ENCODE peak calls at places on chromosomes 4 and X, in seven cellular contexts. One of them, this sample, is unnamed.

GRCh38 chrX:46268429-46268828 is 276.8 kb downstream of the ZNF674 start:
- DNase-seq in Panc1: no peak
- DNase-seq in HFFc6: peak; percentile 32
- DNase-seq in lower leg skin: no peak
- DNase-seq in fibroblast of lung: peak; percentile 8
- DNase-seq in mammary epithelial cell: peak; percentile 85
- DNase-seq in cardiac muscle cell: peak; percentile 25
- DNase-seq in this sample: no peak

GRCh38 chr4:72496119-72496518 is 72.9 kb downstream of the ADAMTS3 start:
- DNase-seq in Panc1: no peak
- DNase-seq in HFFc6: no peak
- DNase-seq in lower leg skin: no peak
- DNase-seq in fibroblast of lung: no peak
- DNase-seq in mammary epithelial cell: peak; percentile 78
- DNase-seq in cardiac muscle cell: peak; percentile 3
- DNase-seq in this sample: no peak

GRCh38 chrX:130378008-130378669 is 7.3 kb downstream of the GPR119 start:
- DNase-seq in Panc1: no peak
- DNase-seq in HFFc6: no peak
- DNase-seq in lower leg skin: no peak
- DNase-seq in fibroblast of lung: no peak
- DNase-seq in mammary epithelial cell: no peak
- DNase-seq in cardiac muscle cell: no peak
- DNase-seq in this sample: no peak

GRCh38 chr4:3204021-3204431 is 44.9 kb upstream of the MSANTD1 start:
- DNase-seq in Panc1: no peak
- DNase-seq in HFFc6: peak; percentile 61
- DNase-seq in lower leg skin: peak; percentile 63
- DNase-seq in fibroblast of lung: peak; percentile 69
- DNase-seq in mammary epithelial cell: no peak
- DNase-seq in cardiac muscle cell: peak; percentile 55
- DNase-seq in this sample: no peak

GRCh38 chrX:27599928-27600327 is 9.8 kb downstream of the DCAF8L2 start:
- DNase-seq in Panc1: no peak
- DNase-seq in HFFc6: no peak
- DNase-seq in lower leg skin: no peak
- DNase-seq in fibroblast of lung: peak; percentile 47
- DNase-seq in mammary epithelial cell: peak; percentile 59
- DNase-seq in cardiac muscle cell: peak; percentile 56
- DNase-seq in this sample: no peak

GRCh38 chr4:181966084-181966483 is 277.1 kb upstream of the TENM3 start:
- DNase-seq in Panc1: no peak
- DNase-seq in HFFc6: peak; percentile 84
- DNase-seq in lower leg skin: no peak
- DNase-seq in fibroblast of lung: no peak
- DNase-seq in mammary epithelial cell: peak; percentile 78
- DNase-seq in cardiac muscle cell: no peak
- DNase-seq in this sample: no peak

GRCh38 chr4:156889616-156890594 is 81.7 kb downstream of the PDGFC start:
- DNase-seq in Panc1: no peak
- DNase-seq in HFFc6: peak; percentile 57
- DNase-seq in lower leg skin: peak; percentile 55
- DNase-seq in fibroblast of lung: peak; percentile 77
- DNase-seq in mammary epithelial cell: peak; percentile 72
- DNase-seq in cardiac muscle cell: peak; percentile 87
- DNase-seq in this sample: no peak

GRCh38 chr4:160675550-160675949 is 1488.2 kb downstream of the FSTL5 start:
- DNase-seq in Panc1: no peak
- DNase-seq in HFFc6: no peak
- DNase-seq in lower leg skin: no peak
- DNase-seq in fibroblast of lung: no peak
- DNase-seq in mammary epithelial cell: no peak
- DNase-seq in cardiac muscle cell: no peak
- DNase-seq in this sample: no peak

DNA sequence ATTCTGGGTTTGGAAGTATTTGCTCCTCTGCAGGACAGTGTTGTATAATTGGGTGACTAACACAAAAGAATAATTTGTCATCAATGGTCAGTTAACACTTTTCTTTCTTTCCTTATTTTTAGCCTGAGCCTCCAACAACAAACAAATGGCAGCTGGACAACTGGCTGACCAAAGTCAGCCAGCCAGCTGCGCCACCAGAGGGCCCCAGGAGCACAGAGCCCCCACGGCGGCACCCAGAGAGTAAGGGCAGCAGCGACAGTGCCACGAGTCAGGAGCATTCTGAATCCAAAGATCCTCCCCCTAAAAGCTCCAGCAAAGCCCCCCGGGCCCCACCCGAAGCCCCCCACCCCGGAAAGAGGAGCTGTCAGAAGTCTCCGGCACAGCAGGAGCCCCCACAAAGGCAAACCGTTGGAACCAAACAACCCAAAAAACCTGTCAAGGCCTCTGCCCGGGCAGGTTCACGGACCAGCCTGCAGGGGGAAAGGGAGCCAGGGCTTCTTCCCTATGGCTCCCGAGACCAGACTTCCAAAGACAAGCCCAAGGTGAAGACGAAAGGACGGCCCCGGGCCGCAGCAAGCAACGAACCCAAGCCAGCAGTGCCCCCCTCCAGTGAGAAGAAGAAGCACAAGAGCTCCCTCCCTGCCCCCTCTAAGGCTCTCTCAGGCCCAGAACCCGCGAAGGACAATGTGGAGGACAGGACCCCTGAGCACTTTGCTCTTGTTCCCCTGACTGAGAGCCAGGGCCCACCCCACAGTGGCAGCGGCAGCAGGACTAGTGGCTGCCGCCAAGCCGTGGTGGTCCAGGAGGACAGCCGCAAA is 106.0 kb downstream of the KLHL8 start:
- DNase-seq in Panc1: no peak
- DNase-seq in HFFc6: no peak
- DNase-seq in lower leg skin: no peak
- DNase-seq in fibroblast of lung: no peak
- DNase-seq in mammary epithelial cell: no peak
- DNase-seq in cardiac muscle cell: no peak
- DNase-seq in this sample: no peak
- TF ChIP-seq CTCF in Panc1: peak; percentile 37
- TF ChIP-seq CTCF in HFFc6: peak; percentile 40
- TF ChIP-seq CTCF in lower leg skin: no peak
- TF ChIP-seq CTCF in fibroblast of lung: no peak
- TF ChIP-seq CTCF in mammary epithelial cell: no peak
- TF ChIP-seq CTCF in cardiac muscle cell: peak; percentile 5
- TF ChIP-seq CTCF in this sample: no peak

DNA sequence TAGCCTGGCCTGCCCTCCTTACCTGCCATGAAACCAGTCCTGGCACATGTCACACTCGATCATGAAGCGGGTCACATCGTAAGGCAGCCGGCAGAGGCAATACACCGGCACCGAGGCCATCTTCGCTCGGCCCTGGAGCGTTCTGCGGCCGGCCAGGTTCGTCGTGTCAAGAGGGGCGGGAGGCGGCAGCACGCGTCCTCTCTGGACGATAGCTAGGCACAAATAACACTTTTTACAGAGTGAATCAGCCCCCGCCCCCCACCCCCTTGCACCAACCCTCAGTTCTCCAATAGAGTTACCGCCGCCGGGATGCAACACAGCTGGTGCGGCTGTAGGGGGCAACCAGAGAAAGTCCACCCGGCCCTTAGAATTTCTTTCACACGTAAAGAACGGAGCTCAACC is 1.7 kb downstream of the PHF8 start:
- DNase-seq in Panc1: no peak
- DNase-seq in HFFc6: peak; percentile 39
- DNase-seq in lower leg skin: peak; percentile 16
- DNase-seq in fibroblast of lung: peak; percentile 57
- DNase-seq in mammary epithelial cell: peak; percentile 36
- DNase-seq in cardiac muscle cell: peak; percentile 68
- DNase-seq in this sample: no peak
- TF ChIP-seq CTCF in Panc1: peak; percentile 63
- TF ChIP-seq CTCF in HFFc6: peak; percentile 52
- TF ChIP-seq CTCF in lower leg skin: no peak
- TF ChIP-seq CTCF in fibroblast of lung: peak; percentile 30
- TF ChIP-seq CTCF in mammary epithelial cell: peak; percentile 33
- TF ChIP-seq CTCF in cardiac muscle cell: peak; percentile 28
- TF ChIP-seq CTCF in this sample: peak; percentile 27

GRCh38 chr4:144646523-144647094 is 653 bp downstream of the HHIP start:
- DNase-seq in Panc1: no peak
- DNase-seq in HFFc6: no peak
- DNase-seq in lower leg skin: no peak
- DNase-seq in fibroblast of lung: no peak
- DNase-seq in mammary epithelial cell: peak; percentile 30
- DNase-seq in cardiac muscle cell: peak; percentile 22
- DNase-seq in this sample: no peak
- TF ChIP-seq CTCF in Panc1: no peak
- TF ChIP-seq CTCF in HFFc6: peak; percentile 32
- TF ChIP-seq CTCF in lower leg skin: no peak
- TF ChIP-seq CTCF in fibroblast of lung: peak; percentile 37
- TF ChIP-seq CTCF in mammary epithelial cell: peak; percentile 23
- TF ChIP-seq CTCF in cardiac muscle cell: peak; percentile 26
- TF ChIP-seq CTCF in this sample: no peak

DNA sequence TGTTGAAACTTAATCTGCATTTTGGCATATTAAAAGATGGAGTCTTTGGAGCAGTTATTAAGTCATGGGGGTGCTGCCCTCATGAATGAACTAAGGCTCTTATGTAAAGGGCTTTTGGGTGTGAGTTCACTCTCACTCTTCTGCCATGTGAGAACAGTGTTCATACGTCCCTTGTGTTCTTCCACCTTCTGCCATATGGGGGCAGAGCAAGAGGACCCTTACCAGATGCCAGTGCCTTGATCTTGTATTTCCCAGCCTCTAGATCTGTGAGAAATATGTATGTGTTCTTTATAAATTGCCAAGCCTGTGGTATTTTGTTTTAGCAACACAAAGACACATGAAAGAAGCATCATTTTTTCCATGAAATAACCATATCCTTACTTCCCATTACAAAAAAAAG is 213.9 kb downstream of the SPOCK3 start:
- DNase-seq in Panc1: no peak
- DNase-seq in HFFc6: no peak
- DNase-seq in lower leg skin: no peak
- DNase-seq in fibroblast of lung: peak; percentile 20
- DNase-seq in mammary epithelial cell: no peak
- DNase-seq in cardiac muscle cell: peak; percentile 32
- DNase-seq in this sample: no peak
- TF ChIP-seq CTCF in Panc1: peak; percentile 36
- TF ChIP-seq CTCF in HFFc6: peak; percentile 26
- TF ChIP-seq CTCF in lower leg skin: no peak
- TF ChIP-seq CTCF in fibroblast of lung: peak; percentile 53
- TF ChIP-seq CTCF in mammary epithelial cell: peak; percentile 27
- TF ChIP-seq CTCF in cardiac muscle cell: peak; percentile 45
- TF ChIP-seq CTCF in this sample: peak; percentile 17

GRCh38 chrX:64230123-64230970 is at the start of gene ASB12:
- DNase-seq in Panc1: no peak
- DNase-seq in HFFc6: no peak
- DNase-seq in lower leg skin: no peak
- DNase-seq in fibroblast of lung: no peak
- DNase-seq in mammary epithelial cell: no peak
- DNase-seq in cardiac muscle cell: no peak
- DNase-seq in this sample: no peak
- TF ChIP-seq CTCF in Panc1: no peak
- TF ChIP-seq CTCF in HFFc6: no peak
- TF ChIP-seq CTCF in lower leg skin: no peak
- TF ChIP-seq CTCF in fibroblast of lung: no peak
- TF ChIP-seq CTCF in mammary epithelial cell: no peak
- TF ChIP-seq CTCF in cardiac muscle cell: no peak
- TF ChIP-seq CTCF in this sample: no peak

DNA sequence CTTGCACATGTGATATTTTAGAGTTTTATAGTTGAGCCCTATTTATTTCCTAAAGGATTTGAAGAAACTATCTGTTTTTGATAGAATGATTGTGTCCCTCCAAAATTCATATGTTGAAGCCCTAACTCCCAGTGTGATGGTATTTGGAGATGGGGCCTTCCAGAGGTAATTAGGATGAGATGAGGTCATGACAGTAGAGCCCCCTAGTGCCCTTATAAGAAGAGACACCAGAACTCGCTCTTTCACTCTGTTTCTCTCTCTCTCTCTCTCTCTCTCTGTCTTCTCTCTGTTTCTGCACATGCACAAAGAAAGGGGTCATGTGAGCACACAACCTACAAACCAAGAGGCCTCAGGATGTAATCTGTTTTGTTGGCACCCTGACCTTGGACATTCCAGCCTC is 921.9 kb upstream of the DIAPH2 start:
- DNase-seq in Panc1: no peak
- DNase-seq in HFFc6: no peak
- DNase-seq in lower leg skin: no peak
- DNase-seq in fibroblast of lung: no peak
- DNase-seq in mammary epithelial cell: no peak
- DNase-seq in cardiac muscle cell: no peak
- DNase-seq in this sample: no peak
- TF ChIP-seq CTCF in Panc1: peak; percentile 22
- TF ChIP-seq CTCF in HFFc6: no peak
- TF ChIP-seq CTCF in lower leg skin: no peak
- TF ChIP-seq CTCF in fibroblast of lung: no peak
- TF ChIP-seq CTCF in mammary epithelial cell: peak; percentile 36
- TF ChIP-seq CTCF in cardiac muscle cell: no peak
- TF ChIP-seq CTCF in this sample: peak; percentile 29

This sample was measured in D721Med.